ENCODE peak calls at places on chromosomes 4 and X, in four cellular contexts. V is neuronal stem cell, Y is IMR-90, Z is H9. N is an unnamed sample.
A peak's percentile ranks its signal among the peaks of the same experiment; 100 is the strongest.

GRCh38 chrX:136574548-136574947 is 42.5 kb downstream of the VGLL1 start:
- DNase-seq in V (no peak), Z (no peak), Y (no peak), N (no peak)

GRCh38 chr4:66571145-66571544 is 900.9 kb upstream of the EPHA5 start:
- DNase-seq in Y (no peak), V (no peak), Z (no peak), N (no peak)

GRCh38 chr4:159455675-159456235 is 352.9 kb downstream of the RAPGEF2 start:
- DNase-seq in Y (peak; percentile 55), V (peak; percentile 18), Z (no peak), N (peak; percentile 65)

GRCh38 chr4:175560628-175561027 is 251.4 kb downstream of the GPM6A start:
- DNase-seq in V (no peak), Y (peak; percentile 5), Z (no peak), N (peak; percentile 6)

GRCh38 chrX:19555236-19555635 is 39.9 kb upstream of the MAP3K15 start:
- DNase-seq in V (no peak), Z (no peak), Y (no peak), N (no peak)

GRCh38 chr4:113468165-113469022 is 293.1 kb downstream of the CAMK2D start:
- DNase-seq in V (peak; percentile 38), Y (peak; percentile 100), Z (peak; percentile 73), N (peak; percentile 96)

GRCh38 chr4:115152081-115152480 is 38.7 kb upstream of the NDST4 start:
- DNase-seq in V (no peak), Y (no peak), Z (no peak), N (no peak)

GRCh38 chr4:128228021-128228571 is 59.5 kb downstream of the PGRMC2 start:
- DNase-seq in V (no peak), Z (no peak), Y (no peak), N (no peak)

GRCh38 chr4:2647403-2648158 is 108.6 kb downstream of the TNIP2 start:
- DNase-seq in Z (no peak), V (no peak), Y (no peak), N (no peak)

GRCh38 chr4:23811045-23811620 is 78.7 kb downstream of the PPARGC1A start:
- DNase-seq in Z (no peak), V (no peak), Y (peak; percentile 59), N (no peak)

GRCh38 chr4:176335421-176335820 is 15.7 kb downstream of the SPCS3 start:
- DNase-seq in V (no peak), Y (peak; percentile 79), Z (no peak), N (peak; percentile 31)

GRCh38 chr4:577499-578450 is 1.7 kb upstream of the TMEM271 start:
- DNase-seq in V (peak; percentile 37), Z (peak; percentile 75), Y (no peak), N (peak; percentile 76)

GRCh38 chr4:111274486-111274885 is 651.6 kb upstream of the PITX2 start:
- DNase-seq in Y (no peak), V (no peak), Z (no peak), N (no peak)

GRCh38 chrX:153969904-153970397 is 1.7 kb downstream of the HCFC1 start:
- DNase-seq in V (no peak), Y (peak; percentile 23), Z (no peak), N (no peak)

GRCh38 chrX:148556498-148556897 is 56.1 kb downstream of the AFF2 start:
- DNase-seq in V (no peak), Z (no peak), Y (no peak), N (no peak)

GRCh38 chr4:41832961-41833360 is 84.4 kb upstream of the PHOX2B start:
- DNase-seq in V (no peak), Z (no peak), Y (no peak), N (no peak)

GRCh38 chrX:81957900-81958545 is 756.1 kb downstream of the SH3BGRL start:
- DNase-seq in V (peak; percentile 18), Z (no peak), Y (peak; percentile 1), N (peak; percentile 53)

GRCh38 chrX:30283456-30284200 is 25.6 kb downstream of the NR0B1 start:
- DNase-seq in Z (no peak), Y (peak; percentile 93), V (no peak), N (peak; percentile 64)

GRCh38 chrX:90026730-90027129 is 105.0 kb downstream of the TGIF2LX start:
- DNase-seq in V (no peak), Y (no peak), Z (no peak), N (no peak)

GRCh38 chrX:57929373-57929772 is 19.1 kb upstream of the ZXDA start:
- DNase-seq in Z (no peak), Y (peak; percentile 27), V (no peak), N (peak; percentile 38)

GRCh38 chr4:40261246-40262078 is 64.6 kb downstream of the RHOH start:
- DNase-seq in Z (no peak), Y (no peak), V (no peak), N (peak; percentile 69)

GRCh38 chr4:6092971-6093370 is 74.7 kb upstream of the C4orf50 start:
- DNase-seq in Z (no peak), Y (no peak), V (no peak), N (no peak)

GRCh38 chr4:6095897-6096296 is 77.7 kb upstream of the C4orf50 start:
- DNase-seq in Y (no peak), V (no peak), Z (no peak), N (no peak)

GRCh38 chr4:6092131-6092530 is 73.9 kb upstream of the C4orf50 start:
- DNase-seq in Y (no peak), Z (peak; percentile 70), V (no peak), N (no peak)

GRCh38 chr4:6095023-6095817 is 77.0 kb upstream of the C4orf50 start:
- DNase-seq in Y (peak; percentile 4), Z (no peak), V (no peak), N (no peak)

DNA sequence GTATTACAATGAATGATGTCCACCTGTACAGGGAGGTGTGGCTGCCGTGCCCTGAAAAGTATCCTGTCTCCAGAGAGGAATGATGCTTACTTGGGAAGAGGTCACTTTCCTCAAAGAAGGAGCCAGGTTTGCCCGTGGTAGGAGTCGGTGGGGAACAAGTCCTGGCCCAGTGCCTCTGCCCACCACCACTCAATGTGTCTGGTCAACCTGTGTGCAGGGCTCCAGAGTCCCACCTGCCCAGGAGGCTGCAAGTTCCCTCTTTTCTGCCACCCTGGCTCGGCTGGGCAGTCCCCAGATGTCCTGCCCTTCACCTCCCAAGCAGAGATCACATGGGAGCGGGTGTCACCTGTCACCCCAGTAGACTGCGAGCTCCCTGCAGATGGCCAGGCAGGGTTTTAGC is 75.4 kb upstream of the C4orf50 start:
- DNase-seq in Y (no peak), V (no peak), Z (no peak), N (no peak)
- H3K18ac ChIP-seq in Y (no peak overlapping the region), V (no peak overlapping the region), Z (no peak overlapping the region), N (no peak overlapping the region)

DNA sequence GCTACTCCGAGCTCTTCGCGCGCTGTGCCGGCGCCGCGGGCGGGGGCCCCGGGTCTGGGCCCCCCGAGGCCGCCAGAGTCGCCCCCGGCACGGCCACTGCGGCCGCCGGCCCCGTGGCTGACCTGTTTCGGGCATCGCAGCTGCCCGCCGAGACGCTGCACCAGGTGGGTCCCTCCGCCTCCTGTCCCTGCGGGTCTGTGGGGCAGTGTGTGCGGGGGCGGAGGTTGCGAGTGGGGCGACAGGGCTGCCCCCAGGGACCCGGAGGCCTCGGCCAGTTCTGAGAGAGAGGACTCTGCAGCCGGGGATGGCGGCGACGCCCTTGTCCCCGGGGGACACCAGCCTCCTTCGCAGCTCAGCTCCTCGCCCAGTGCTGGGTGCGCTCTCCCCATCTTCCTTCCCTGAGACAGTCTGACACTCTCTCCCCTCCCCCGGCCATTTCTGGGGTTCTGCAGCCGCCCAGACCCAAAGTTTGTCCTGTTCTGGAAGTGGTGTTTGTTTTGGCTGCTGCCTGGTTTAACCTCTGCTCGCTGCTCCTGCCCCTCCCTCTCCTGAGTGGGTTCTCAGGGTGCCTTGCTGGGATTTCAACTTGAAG is 609 bp downstream of the REPS2 start:
- DNase-seq in V (no peak), Y (no peak), Z (no peak), N (no peak)
- H3K27ac ChIP-seq in V (no peak overlapping the region), Y (no peak overlapping the region), Z (no peak overlapping the region), N (no peak overlapping the region)

DNA sequence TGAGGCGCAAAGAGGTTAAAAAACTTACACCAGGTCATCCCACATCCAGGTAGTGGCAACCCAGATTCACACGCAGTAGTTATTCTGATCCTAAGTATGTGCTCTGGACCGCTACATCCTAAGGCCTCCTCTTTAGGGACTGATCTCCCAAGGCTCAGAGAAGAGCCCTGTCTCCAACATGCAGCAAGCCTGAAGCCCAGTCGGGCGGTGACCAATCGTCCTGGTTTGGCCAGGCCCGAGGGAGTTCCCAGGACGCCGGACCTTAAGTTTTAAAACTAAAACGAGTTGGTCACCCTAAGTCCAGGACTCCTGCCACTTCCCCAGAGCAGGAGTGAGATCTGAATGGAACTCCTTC is 402 bp downstream of the LYAR start:
- DNase-seq in V (no peak), Z (no peak), Y (no peak), N (peak; percentile 16)
- H3K18ac ChIP-seq in V (no peak overlapping the region), Z (no peak overlapping the region), Y (no peak overlapping the region), N (no peak overlapping the region)

GRCh38 chr4:38334791-38335190 is 329.2 kb upstream of the KLF3 start:
- DNase-seq in Y (no peak), V (no peak), Z (no peak), N (no peak)
- H3K27ac ChIP-seq in Y (no peak overlapping the region), V (no peak overlapping the region), Z (no peak overlapping the region), N (no peak overlapping the region)

GRCh38 chrX:1097328-1097727 is 115.1 kb downstream of the CRLF2 start:
- DNase-seq in V (no peak), Z (no peak), Y (no peak), N (no peak)

GRCh38 chrX:1094934-1095333 is 117.5 kb downstream of the CRLF2 start:
- DNase-seq in Y (no peak), Z (no peak), V (no peak), N (no peak)

GRCh38 chrX:1099146-1099770 is 113.2 kb downstream of the CRLF2 start:
- DNase-seq in Y (no peak), Z (no peak), V (no peak), N (no peak)

GRCh38 chrX:1093112-1093511 is 119.3 kb downstream of the CRLF2 start:
- DNase-seq in V (no peak), Z (no peak), Y (no peak), N (no peak)

DNA sequence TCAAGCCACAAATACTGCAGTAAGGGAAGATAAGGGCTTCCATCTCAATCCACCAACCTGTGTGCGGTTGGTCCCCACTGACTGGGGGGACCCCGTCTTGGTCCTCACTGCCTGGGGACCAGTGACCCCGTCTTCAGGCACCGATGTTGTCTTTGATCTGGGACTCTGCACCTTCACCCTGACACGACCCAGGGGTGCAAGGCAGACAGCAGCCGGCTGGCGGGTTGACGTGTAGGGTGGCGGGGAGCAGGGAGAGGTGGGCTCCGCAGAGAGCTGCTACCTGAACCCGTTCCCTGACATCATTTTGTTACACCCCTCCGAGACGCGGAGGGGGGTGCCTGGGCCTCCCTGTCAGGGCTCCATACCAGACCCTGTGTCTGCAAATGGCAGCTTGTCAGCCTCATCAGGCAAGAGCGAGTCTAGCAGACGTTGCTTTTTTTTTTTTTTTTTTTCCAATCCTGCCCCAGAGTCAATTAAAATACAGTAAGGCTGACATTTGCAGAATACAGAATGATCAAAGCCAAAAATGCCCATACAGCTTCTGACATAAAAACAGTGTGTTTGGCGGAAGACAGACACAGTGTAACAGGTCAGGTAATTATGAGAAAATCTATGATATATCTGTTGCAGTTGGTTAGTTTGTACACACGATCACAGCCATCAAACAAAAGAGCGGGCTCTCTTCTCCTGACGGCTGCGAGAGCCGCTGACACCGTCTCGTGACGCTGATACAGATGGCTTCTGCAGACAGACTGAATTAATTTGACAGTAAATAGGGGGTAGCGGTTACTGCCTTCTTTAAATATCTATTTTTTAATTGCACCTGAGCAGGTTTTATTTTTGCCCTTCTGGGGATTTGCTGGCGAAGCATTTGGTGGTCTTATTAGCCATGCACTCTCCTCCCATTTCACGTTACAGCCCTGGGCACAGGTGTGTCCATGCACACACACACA is 118.6 kb downstream of the CRLF2 start:
- DNase-seq in Y (no peak), V (no peak), Z (no peak), N (no peak)
- H3K18ac ChIP-seq in Y (no peak overlapping the region), V (peak overlapping the region; percentile 8), Z (peak overlapping the region; percentile 11), N (no peak overlapping the region)

N was measured in mesendoderm.